ENCODE peak calls at places on chromosomes 4 and X, in seven cellular contexts. N, V, E, W, K, R and J are unnamed samples.

GRCh38 chr4:179664628-179665027 is 2222.4 kb upstream of the AGA start:
- DNase-seq in N (no peak), V (no peak), E (no peak), W (no peak), K (no peak), R (no peak), J (no peak)

GRCh38 chrX:154487518-154488290 is 1.3 kb upstream of the UBL4A start:
- DNase-seq in N (no peak), V (no peak), E (no peak), W (no peak), K (no peak), R (no peak), J (no peak)

GRCh38 chrX:17007134-17007768 is 60.8 kb downstream of the REPS2 start:
- DNase-seq in N (no peak), V (no peak), E (no peak), W (peak; percentile 42), K (peak; percentile 16), R (no peak), J (peak; percentile 76)

GRCh38 chr4:82429728-82430192 is 502 bp downstream of the HNRNPDL start:
- DNase-seq in N (no peak), V (no peak), E (no peak), W (no peak), K (no peak), R (peak; percentile 81), J (peak; percentile 71)

GRCh38 chr4:100063355-100063754 is 113.3 kb upstream of the H2AZ1 start:
- DNase-seq in N (no peak), V (no peak), E (no peak), W (no peak), K (no peak), R (no peak), J (no peak)

GRCh38 chr4:78650106-78651021 is 98.8 kb downstream of the ANXA3 start:
- DNase-seq in N (no peak), V (no peak), E (no peak), W (no peak), K (no peak), R (no peak), J (no peak)

GRCh38 chrX:13473666-13474516 is 95.5 kb upstream of the EGFL6 start:
- DNase-seq in N (no peak), V (no peak), E (no peak), W (no peak), K (no peak), R (no peak), J (no peak)

GRCh38 chr4:39936565-39937418 is 40.9 kb downstream of the PDS5A start:
- DNase-seq in N (no peak), V (no peak), E (no peak), W (no peak), K (no peak), R (no peak), J (peak; percentile 64)

GRCh38 chr4:167000141-167000852 is 234.0 kb downstream of the SPOCK3 start:
- DNase-seq in N (no peak), V (no peak), E (no peak), W (no peak), K (no peak), R (no peak), J (no peak)

GRCh38 chr4:166723532-166724140 is 510.7 kb downstream of the SPOCK3 start:
- DNase-seq in N (no peak), V (no peak), E (no peak), W (no peak), K (no peak), R (no peak), J (no peak)

GRCh38 chrX:20571611-20572010 is 304.9 kb upstream of the RPS6KA3 start:
- DNase-seq in N (no peak), V (no peak), E (no peak), W (no peak), K (no peak), R (no peak), J (peak; percentile 3)

GRCh38 chr4:153566751-153567150 is 100.6 kb downstream of the TMEM131L start:
- DNase-seq in N (no peak), V (no peak), E (peak; percentile 82), W (no peak), K (no peak), R (no peak), J (no peak)

GRCh38 chr4:125231661-125232060 is 83.1 kb upstream of the FAT4 start:
- DNase-seq in N (no peak), V (no peak), E (no peak), W (no peak), K (no peak), R (no peak), J (no peak)

DNA sequence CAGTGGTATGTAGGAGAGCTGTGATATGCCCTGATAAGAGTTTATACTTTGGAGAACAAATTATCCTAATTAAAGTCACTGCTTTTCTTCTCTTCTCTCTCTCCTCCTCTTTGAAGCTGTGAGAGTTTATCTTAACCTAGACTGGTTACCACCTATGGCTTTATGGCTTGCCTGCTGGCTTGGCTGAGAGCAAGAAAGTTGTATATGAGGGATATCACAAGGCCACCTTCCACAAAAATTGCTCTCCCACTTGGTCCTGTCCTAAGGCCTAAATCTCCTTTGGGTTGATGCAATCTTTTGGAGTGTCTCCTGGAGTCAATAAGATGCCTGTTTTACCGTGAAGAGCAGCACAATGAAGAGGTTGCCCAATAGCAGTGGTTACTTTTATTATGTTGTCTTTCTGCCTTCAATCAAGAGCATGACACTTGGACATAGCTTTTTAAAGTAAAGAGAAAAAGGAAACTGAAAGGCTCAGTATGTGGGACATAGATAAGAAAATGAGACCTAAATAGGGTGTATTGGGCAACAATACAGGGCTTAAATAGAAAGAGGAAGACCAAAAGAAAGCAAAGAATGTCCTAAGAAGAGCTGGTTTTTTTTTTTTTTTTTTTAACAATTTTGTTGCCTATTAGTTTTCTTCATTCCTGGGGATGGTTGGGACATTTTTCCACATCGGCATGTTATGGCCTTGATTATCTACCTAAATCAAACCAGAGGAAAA is 9.2 kb downstream of the GUCY1A1 start:
- DNase-seq in N (no peak), V (no peak), E (no peak), W (no peak), K (no peak), R (no peak), J (peak; percentile 65)
- H3K4me1 ChIP-seq in N (no peaks in the 10 kb centered on the region), V (peaks cover 28% of the 10 kb centered on the region), E (no peaks in the 10 kb centered on the region), W (no peaks in the 10 kb centered on the region), K (no peaks in the 10 kb centered on the region), R (peaks cover 41% of the 10 kb centered on the region), J (peaks cover 3% of the 10 kb centered on the region)

GRCh38 chr4:794911-795725 is 30.8 kb downstream of the CPLX1 start:
- DNase-seq in N (no peak), V (no peak), E (no peak), W (no peak), K (no peak), R (no peak), J (no peak)

GRCh38 chr4:792729-793108 is 33.2 kb downstream of the CPLX1 start:
- DNase-seq in N (no peak), V (no peak), E (no peak), W (no peak), K (no peak), R (no peak), J (no peak)

GRCh38 chr4:793941-794621 is 31.8 kb downstream of the CPLX1 start:
- DNase-seq in N (no peak), V (no peak), E (no peak), W (no peak), K (no peak), R (no peak), J (no peak)

GRCh38 chr4:791866-792630 is 33.9 kb downstream of the CPLX1 start:
- DNase-seq in N (no peak), V (no peak), E (no peak), W (peak; percentile 71), K (peak; percentile 74), R (no peak), J (peak; percentile 44)

DNA sequence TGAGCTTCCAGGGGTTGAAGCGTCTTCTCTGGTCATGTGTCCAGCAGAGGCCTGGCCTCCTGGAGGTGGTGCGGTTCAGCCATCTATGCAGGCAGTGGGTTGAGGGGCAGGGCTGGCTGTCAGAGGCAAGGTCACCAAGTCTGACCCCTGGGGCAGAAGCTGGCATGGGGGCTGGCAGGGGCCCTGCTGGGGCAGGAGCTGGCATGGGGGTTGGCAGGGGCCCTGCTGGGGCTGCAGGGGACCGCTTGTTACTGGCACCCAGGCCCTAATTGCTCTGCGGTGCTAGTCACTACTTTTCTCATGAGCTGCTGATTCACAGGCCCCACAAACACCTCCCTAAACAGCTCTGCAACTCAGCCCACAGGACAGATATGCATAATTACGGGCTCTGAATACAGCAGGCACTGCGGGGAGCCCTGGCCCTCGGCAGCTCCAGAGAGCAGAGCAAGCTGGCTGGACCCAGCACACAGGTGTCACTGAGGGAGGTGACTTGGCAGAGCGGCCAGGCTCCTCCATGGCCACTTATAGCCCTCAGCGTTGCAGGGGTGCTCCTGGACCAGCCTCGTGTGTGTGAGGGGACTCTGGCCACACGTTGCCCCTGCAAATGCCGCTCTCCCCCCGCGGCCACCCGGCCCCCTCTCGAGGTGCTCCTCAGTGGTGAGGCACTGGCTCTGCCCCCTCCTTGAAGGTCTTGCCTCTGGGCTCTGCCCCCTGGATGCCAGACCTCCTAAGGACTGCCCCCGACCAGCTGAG is 32.6 kb downstream of the CPLX1 start:
- DNase-seq in N (no peak), V (no peak), E (no peak), W (no peak), K (no peak), R (no peak), J (peak; percentile 26)
- H3K4me1 ChIP-seq in N (peaks cover 26% of the 10 kb centered on the region), V (peaks cover 3% of the 10 kb centered on the region), E (no peaks in the 10 kb centered on the region), W (no peaks in the 10 kb centered on the region), K (peaks cover 5% of the 10 kb centered on the region), R (peaks cover 9% of the 10 kb centered on the region), J (no peaks in the 10 kb centered on the region)

GRCh38 chr4:189032939-189033338 is 893.7 kb downstream of the TRIML1 start:
- DNase-seq in N (no peak), V (no peak), E (no peak), W (no peak), K (no peak), R (no peak), J (no peak)

GRCh38 chr4:189035654-189036053 is 896.4 kb downstream of the TRIML1 start:
- DNase-seq in N (no peak), V (no peak), E (no peak), W (no peak), K (no peak), R (no peak), J (no peak)

GRCh38 chr4:189036906-189037305 is 897.7 kb downstream of the TRIML1 start:
- DNase-seq in N (no peak), V (no peak), E (no peak), W (no peak), K (no peak), R (no peak), J (no peak)

GRCh38 chr4:189035091-189035490 is 895.9 kb downstream of the TRIML1 start:
- DNase-seq in N (no peak), V (no peak), E (no peak), W (no peak), K (no peak), R (no peak), J (no peak)

DNA sequence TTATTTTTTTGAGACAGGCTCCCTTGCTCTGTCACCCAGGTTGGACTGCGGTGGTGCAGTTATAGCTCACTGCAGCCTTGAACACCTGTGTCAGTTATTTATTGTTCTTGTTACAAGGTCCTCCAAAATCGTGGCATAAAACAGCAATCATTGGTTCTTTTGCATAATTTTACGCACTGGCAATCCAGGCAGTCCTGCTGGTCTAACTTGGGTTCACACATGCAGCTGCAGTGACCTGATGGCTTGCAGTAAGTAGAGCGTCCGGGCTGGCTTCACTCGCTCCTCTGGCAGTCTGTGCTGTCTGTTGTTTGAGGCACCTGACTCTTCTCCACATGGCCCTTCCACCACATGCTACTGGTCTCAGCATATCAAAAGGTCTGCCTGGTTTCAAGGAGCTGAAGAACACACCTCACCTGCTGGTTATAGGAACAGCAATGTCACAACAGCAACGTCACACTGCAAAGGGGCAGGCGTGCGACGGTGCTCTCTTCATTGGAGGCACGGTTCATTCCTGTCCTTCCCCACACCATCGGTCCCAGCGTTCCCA is 894.6 kb downstream of the TRIML1 start:
- DNase-seq in N (no peak), V (no peak), E (no peak), W (no peak), K (no peak), R (no peak), J (no peak)
- H3K4me1 ChIP-seq in N (peaks cover 5% of the 10 kb centered on the region), V (no peaks in the 10 kb centered on the region), E (no peaks in the 10 kb centered on the region), W (no peaks in the 10 kb centered on the region), K (no peaks in the 10 kb centered on the region), R (no peaks in the 10 kb centered on the region), J (no peaks in the 10 kb centered on the region)

GRCh38 chr4:86960557-86960959 is 25.7 kb downstream of the AFF1 start:
- DNase-seq in N (no peak), V (no peak), E (no peak), W (no peak), K (no peak), R (no peak), J (peak; percentile 63)
- H3K4me1 ChIP-seq in N (peaks cover 41% of the 10 kb centered on the region), V (peaks cover 34% of the 10 kb centered on the region), E (peaks cover 6% of the 10 kb centered on the region), W (peaks cover 19% of the 10 kb centered on the region), K (peaks cover 19% of the 10 kb centered on the region), R (peaks cover 54% of the 10 kb centered on the region), J (peaks cover 21% of the 10 kb centered on the region)